ENCODE peak calls at places on chromosomes 11 and 22, in eight cellular contexts. T, F, K, W, D, V, R and G are unnamed samples.

GRCh38 chr11:10481567-10482349 is 26.7 kb downstream of the AMPD3 start:
- DNase-seq in T (no peak), F (no peak), K (no peak), W (no peak), D (no peak), V (no peak), R (no peak), G (no peak)

GRCh38 chr11:34565417-34566208 is 52.0 kb upstream of the ELF5 start:
- DNase-seq in T (peak; percentile 25), F (peak; percentile 60), K (no peak), W (peak; percentile 18), D (no peak), V (no peak), R (no peak), G (no peak)

GRCh38 chr22:39205344-39206021 is 39.3 kb downstream of the PDGFB start:
- DNase-seq in T (no peak), F (peak; percentile 38), K (no peak), W (peak; percentile 87), D (peak; percentile 62), V (no peak), R (peak; percentile 71), G (no peak)

GRCh38 chr22:48278620-48279464 is 1516.4 kb downstream of the TBC1D22A start:
- DNase-seq in T (no peak), F (no peak), K (no peak), W (no peak), D (peak; percentile 44), V (no peak), R (no peak), G (no peak)

GRCh38 chr22:44325718-44326548 is 13.2 kb upstream of the SHISAL1 start:
- DNase-seq in T (peak; percentile 16), F (no peak), K (no peak), W (peak; percentile 32), D (no peak), V (no peak), R (no peak), G (no peak)

GRCh38 chr22:20725987-20726558 is 47.8 kb upstream of the SERPIND1 start:
- DNase-seq in T (no peak), F (no peak), K (no peak), W (peak; percentile 22), D (no peak), V (no peak), R (no peak), G (no peak)

GRCh38 chr22:26671317-26672059 is 14.1 kb downstream of the MIAT start:
- DNase-seq in T (no peak), F (peak; percentile 82), K (no peak), W (no peak), D (peak; percentile 89), V (peak; percentile 18), R (no peak), G (no peak)

GRCh38 chr11:120272303-120272702 is 32.4 kb downstream of the POU2F3 start:
- DNase-seq in T (no peak), F (no peak), K (no peak), W (peak; percentile 84), D (no peak), V (no peak), R (no peak), G (no peak)

GRCh38 chr11:96147913-96148312 is 195.1 kb downstream of the MAML2 start:
- DNase-seq in T (no peak), F (no peak), K (no peak), W (no peak), D (no peak), V (no peak), R (no peak), G (no peak)

GRCh38 chr11:87082590-87082989 is 44.9 kb downstream of the TMEM135 start:
- DNase-seq in T (no peak), F (no peak), K (no peak), W (no peak), D (no peak), V (no peak), R (no peak), G (no peak)